ENCODE peak calls at places on chromosomes 12 and 14, in eight cellular contexts. H is brain microvascular endothelial cell, T is endodermal cell, K is tibial nerve, Q is testis, X is kidney, M is coronary artery, W is pancreas. Z is an unnamed sample.

GRCh38 chr12:117967043-117967442 is 1.7 kb downstream of the KSR2 start:
- DNase-seq in H (no peak), T (peak), K (no peak), Q (no peak), X (no peak), M (no peak), W (no peak), Z (no peak)

GRCh38 chr14:90399541-90400444 is 3.0 kb downstream of the CALM1 start:
- DNase-seq in H (peak), T (peak), K (peak), Q (peak), X (peak), M (peak), W (peak), Z (peak)

GRCh38 chr12:88921890-88922532 is 341.7 kb upstream of the KITLG start:
- DNase-seq in H (no peak), T (peak), K (no peak), Q (no peak), X (no peak), M (no peak), W (no peak), Z (no peak)

GRCh38 chr12:2675776-2676175 is 119.0 kb upstream of the FKBP4 start:
- DNase-seq in H (no peak), T (peak), K (no peak), Q (no peak), X (no peak), M (no peak), W (no peak), Z (no peak)

GRCh38 chr14:75993567-75994041 is 8.0 kb downstream of the IFT43 start:
- DNase-seq in H (no peak), T (peak), K (no peak), Q (no peak), X (no peak), M (no peak), W (no peak), Z (no peak)

GRCh38 chr12:71465794-71466193 is 26.2 kb downstream of the LGR5 start:
- DNase-seq in H (no peak), T (no peak), K (no peak), Q (no peak), X (no peak), M (no peak), W (no peak), Z (no peak)

GRCh38 chr14:80930836-80931389 is 10.6 kb downstream of the CEP128 start:
- DNase-seq in H (peak), T (no peak), K (no peak), Q (no peak), X (no peak), M (no peak), W (no peak), Z (no peak)

GRCh38 chr12:126219654-126220279 is 1154.5 kb downstream of the AACS start:
- DNase-seq in H (no peak), T (no peak), K (no peak), Q (no peak), X (no peak), M (no peak), W (no peak), Z (no peak)

GRCh38 chr14:102654298-102654697 is 61.8 kb downstream of the RCOR1 start:
- DNase-seq in H (no peak), T (no peak), K (no peak), Q (no peak), X (no peak), M (no peak), W (no peak), Z (no peak)

GRCh38 chr12:59322473-59322872 is 273.4 kb upstream of the SLC16A7 start:
- DNase-seq in H (no peak), T (peak), K (no peak), Q (peak), X (no peak), M (no peak), W (no peak), Z (no peak)

GRCh38 chr12:11581179-11581755 is 68.2 kb upstream of the ETV6 start:
- DNase-seq in H (peak), T (peak), K (peak), Q (peak), X (no peak), M (no peak), W (peak), Z (peak)

GRCh38 chr14:98138666-98139065 is 1133.3 kb downstream of the BCL11B start:
- DNase-seq in H (no peak), T (peak), K (no peak), Q (peak), X (no peak), M (no peak), W (no peak), Z (no peak)

GRCh38 chr14:39268393-39268792 is 34.7 kb downstream of the MIA2 start:
- DNase-seq in H (no peak), T (no peak), K (no peak), Q (no peak), X (no peak), M (no peak), W (no peak), Z (no peak)

GRCh38 chr14:64536488-64537245 is 3.9 kb upstream of the HSPA2 start:
- DNase-seq in H (no peak), T (peak), K (no peak), Q (no peak), X (no peak), M (no peak), W (no peak), Z (no peak)

GRCh38 chr12:27226319-27226984 is 17.6 kb upstream of the STK38L start:
- DNase-seq in H (no peak), T (no peak), K (no peak), Q (no peak), X (no peak), M (no peak), W (no peak), Z (peak)

GRCh38 chr12:13425766-13426165 is 229.2 kb downstream of the EMP1 start:
- DNase-seq in H (peak), T (peak), K (no peak), Q (no peak), X (no peak), M (no peak), W (no peak), Z (no peak)

GRCh38 chr14:99602054-99602787 is 1.8 kb downstream of the CCDC85C start:
- DNase-seq in H (no peak), T (no peak), K (no peak), Q (peak), X (no peak), M (no peak), W (peak), Z (no peak)

GRCh38 chr12:83826112-83826511 is 1086.5 kb downstream of the SLC6A15 start:
- DNase-seq in H (peak), T (peak), K (no peak), Q (peak), X (no peak), M (no peak), W (no peak), Z (no peak)

GRCh38 chr12:2797721-2798418 is 3.1 kb downstream of the FKBP4 start:
- DNase-seq in H (no peak), T (no peak), K (no peak), Q (peak), X (no peak), M (no peak), W (peak), Z (no peak)

GRCh38 chr12:15556411-15556810 is 232.8 kb downstream of the EPS8 start:
- DNase-seq in H (no peak), T (no peak), K (no peak), Q (no peak), X (no peak), M (no peak), W (no peak), Z (no peak)

GRCh38 chr12:87931764-87932163 is 97.4 kb downstream of the C12orf50 start:
- DNase-seq in H (peak), T (no peak), K (no peak), Q (no peak), X (no peak), M (no peak), W (no peak), Z (no peak)

GRCh38 chr14:56945291-56945690 is 135.0 kb upstream of the OTX2 start:
- DNase-seq in H (no peak), T (no peak), K (no peak), Q (no peak), X (no peak), M (no peak), W (no peak), Z (no peak)

GRCh38 chr12:32399373-32400113 is at the start of gene FGD4:
- DNase-seq in H (peak), T (peak), K (peak), Q (peak), X (peak), M (peak), W (peak), Z (peak)

GRCh38 chr12:113040722-113041168 is 15.8 kb upstream of the DTX1 start:
- DNase-seq in H (peak), T (no peak), K (peak), Q (peak), X (peak), M (peak), W (peak), Z (no peak)

GRCh38 chr12:105279460-105280056 is 43.6 kb upstream of the APPL2 start:
- DNase-seq in H (peak), T (peak), K (no peak), Q (no peak), X (no peak), M (no peak), W (peak), Z (no peak)

GRCh38 chr12:127179199-127179598 is 1087.8 kb upstream of the TMEM132C start:
- DNase-seq in H (no peak), T (no peak), K (no peak), Q (no peak), X (no peak), M (no peak), W (no peak), Z (no peak)

GRCh38 chr12:72869025-72869424 is 596.9 kb downstream of the TRHDE start:
- DNase-seq in H (no peak), T (no peak), K (no peak), Q (no peak), X (no peak), M (no peak), W (peak), Z (no peak)

GRCh38 chr14:76781648-76782051 is 20.4 kb downstream of the VASH1 start:
- DNase-seq in H (no peak), T (peak), K (no peak), Q (no peak), X (no peak), M (no peak), W (no peak), Z (no peak)

GRCh38 chr12:119024226-119024810 is 43.0 kb downstream of the SRRM4 start:
- DNase-seq in H (no peak), T (no peak), K (no peak), Q (no peak), X (no peak), M (no peak), W (no peak), Z (no peak)

GRCh38 chr14:88667555-88668273 is 104.9 kb downstream of the ZC3H14 start:
- DNase-seq in H (peak), T (peak), K (no peak), Q (peak), X (no peak), M (no peak), W (peak), Z (no peak)
- H3K27ac ChIP-seq in H (no peak), T (no peak), K (no peak), Q (no peak), X (no peak), M (no peak), W (no peak), Z (peak)

DNA sequence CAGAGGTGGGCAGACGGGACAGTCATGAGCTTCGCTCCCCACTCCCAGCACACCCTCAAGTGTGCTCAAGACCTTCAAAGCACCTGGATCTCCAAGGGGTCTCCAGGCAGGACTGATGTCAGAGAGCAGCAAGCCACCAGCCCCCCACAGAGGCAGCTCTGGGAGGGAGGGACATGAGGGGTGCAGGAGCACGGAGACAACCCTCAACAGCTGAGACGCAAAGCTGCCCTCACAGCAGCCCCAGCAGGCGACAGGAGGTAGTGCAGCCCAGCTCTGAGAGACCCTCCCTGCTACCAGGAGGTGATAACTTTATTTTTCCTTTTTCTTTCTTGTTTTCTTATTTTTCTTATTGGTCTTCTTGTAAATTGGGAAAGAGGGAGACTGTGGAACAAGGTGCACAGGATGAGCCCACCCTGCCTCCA is 17.9 kb downstream of the SIVA1 start:
- DNase-seq in H (no peak), T (peak), K (no peak), Q (no peak), X (no peak), M (no peak), W (no peak), Z (no peak)
- TF ChIP-seq CTCF in H (peak), T (peak), K (peak), Q (peak), X (peak), M (no peak), W (no peak), Z (peak)

GRCh38 chr12:45986646-45987338 is 3.6 kb downstream of the SCAF11 start:
- DNase-seq in H (no peak), T (peak), K (no peak), Q (no peak), X (no peak), M (no peak), W (no peak), Z (no peak)

GRCh38 chr12:45989277-45989856 is 1.0 kb downstream of the SCAF11 start:
- DNase-seq in H (no peak), T (no peak), K (no peak), Q (no peak), X (no peak), M (no peak), W (no peak), Z (no peak)

GRCh38 chr12:45988259-45988658 is 2.1 kb downstream of the SCAF11 start:
- DNase-seq in H (peak), T (no peak), K (no peak), Q (no peak), X (no peak), M (no peak), W (no peak), Z (no peak)

GRCh38 chr12:45989857-45990467 is 412 bp downstream of the SCAF11 start:
- DNase-seq in H (peak), T (peak), K (peak), Q (peak), X (peak), M (peak), W (peak), Z (peak)

DNA sequence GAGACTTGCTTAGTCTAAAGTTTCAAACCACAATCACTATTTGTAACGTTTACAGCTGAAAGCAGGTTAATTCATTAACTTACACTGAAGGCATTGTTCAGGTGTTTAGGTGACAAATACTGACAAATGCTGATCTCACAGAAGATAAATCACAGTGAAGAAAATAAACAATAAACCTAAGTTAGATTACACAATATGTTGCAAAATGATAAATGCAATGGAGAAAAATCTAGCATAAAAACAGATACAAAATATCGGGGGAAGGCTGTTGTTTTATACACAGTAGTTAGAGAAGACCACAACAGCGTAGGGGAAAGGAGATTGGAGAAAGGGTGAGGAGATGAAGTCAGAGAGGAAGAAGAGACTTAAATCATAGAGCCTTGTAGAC is 3.0 kb downstream of the SCAF11 start:
- DNase-seq in H (no peak), T (no peak), K (no peak), Q (no peak), X (no peak), M (no peak), W (no peak), Z (no peak)
- H3K4me3 ChIP-seq in H (no peak), T (peak), K (no peak), Q (no peak), X (no peak), M (peak), W (no peak), Z (no peak)

GRCh38 chr12:6279256-6279628 is 31.2 kb upstream of the PLEKHG6 start:
- DNase-seq in H (no peak), T (peak), K (no peak), Q (no peak), X (peak), M (no peak), W (no peak), Z (no peak)
- H3K27ac ChIP-seq in H (no peak), T (no peak), K (no peak), Q (peak), X (peak), M (peak), W (peak), Z (peak)

GRCh38 chr14:104795468-104795780 is at the start of gene AKT1:
- DNase-seq in H (no peak), T (no peak), K (no peak), Q (no peak), X (no peak), M (no peak), W (no peak), Z (no peak)

GRCh38 chr14:104793703-104793959 is 1.9 kb downstream of the AKT1 start:
- DNase-seq in H (no peak), T (no peak), K (no peak), Q (no peak), X (no peak), M (no peak), W (no peak), Z (no peak)

GRCh38 chr14:104794099-104794498 is 1.4 kb downstream of the AKT1 start:
- DNase-seq in H (peak), T (peak), K (no peak), Q (peak), X (no peak), M (no peak), W (peak), Z (no peak)

GRCh38 chr14:104795781-104796681 is 483 bp upstream of the AKT1 start:
- DNase-seq in H (no peak), T (peak), K (peak), Q (peak), X (no peak), M (no peak), W (no peak), Z (no peak)

DNA sequence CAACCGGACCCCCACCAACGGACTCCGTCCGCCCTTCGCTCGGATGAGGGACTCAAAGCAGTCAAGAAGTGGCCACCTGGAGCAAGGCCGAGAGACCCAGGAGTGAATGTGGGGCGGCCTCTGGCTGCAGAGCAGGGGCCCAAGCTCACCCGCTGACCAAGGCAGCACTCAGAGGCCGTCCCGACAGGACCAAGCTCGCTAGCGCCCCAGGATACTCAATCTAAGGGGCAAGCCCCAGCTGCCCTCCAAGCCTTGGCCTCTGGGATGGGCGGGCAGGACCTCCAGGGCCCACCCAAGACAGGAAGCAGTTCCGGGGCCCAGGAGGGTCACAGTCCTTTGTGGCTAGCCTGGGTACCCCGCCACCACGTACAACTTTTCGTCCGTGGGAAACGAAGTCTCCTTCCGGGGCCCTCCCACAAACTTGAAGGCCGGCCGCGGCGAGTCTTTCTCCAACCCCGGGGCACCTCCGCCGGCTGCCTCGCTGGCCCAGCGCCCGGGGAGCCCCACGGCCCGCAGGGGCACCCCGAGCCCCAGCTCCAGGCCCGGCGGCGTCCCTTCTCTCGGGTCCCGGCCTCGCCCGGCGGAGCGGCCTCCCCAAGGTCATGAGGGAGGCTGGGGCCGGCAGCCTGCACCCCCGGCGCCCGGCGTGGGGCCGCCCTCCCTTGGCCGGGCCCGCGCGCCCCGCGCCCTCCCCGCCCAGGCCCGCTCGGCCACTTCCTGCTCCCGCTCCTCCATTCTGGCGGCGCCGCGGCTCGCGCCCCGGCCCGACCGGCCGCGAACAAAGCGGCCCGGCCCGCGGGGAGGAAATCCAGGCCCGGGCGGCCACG is 694 bp downstream of the AKT1 start:
- DNase-seq in H (no peak), T (peak), K (no peak), Q (peak), X (no peak), M (no peak), W (no peak), Z (no peak)
- TF ChIP-seq CTCF in H (peak), T (no peak), K (no peak), Q (no peak), X (no peak), M (no peak), W (no peak), Z (no peak)

GRCh38 chr12:30754383-30754749 is 385 bp downstream of the CAPRIN2 start:
- DNase-seq in H (peak), T (no peak), K (no peak), Q (no peak), X (peak), M (no peak), W (no peak), Z (no peak)

GRCh38 chr12:30753761-30754382 is 879 bp downstream of the CAPRIN2 start:
- DNase-seq in H (peak), T (no peak), K (no peak), Q (no peak), X (no peak), M (no peak), W (no peak), Z (no peak)

GRCh38 chr12:30754750-30755394 is at the start of gene CAPRIN2:
- DNase-seq in H (peak), T (peak), K (peak), Q (peak), X (peak), M (peak), W (peak), Z (peak)

GRCh38 chr12:30752255-30752654 is 2.5 kb downstream of the CAPRIN2 start:
- DNase-seq in H (no peak), T (no peak), K (no peak), Q (no peak), X (no peak), M (no peak), W (no peak), Z (no peak)

DNA sequence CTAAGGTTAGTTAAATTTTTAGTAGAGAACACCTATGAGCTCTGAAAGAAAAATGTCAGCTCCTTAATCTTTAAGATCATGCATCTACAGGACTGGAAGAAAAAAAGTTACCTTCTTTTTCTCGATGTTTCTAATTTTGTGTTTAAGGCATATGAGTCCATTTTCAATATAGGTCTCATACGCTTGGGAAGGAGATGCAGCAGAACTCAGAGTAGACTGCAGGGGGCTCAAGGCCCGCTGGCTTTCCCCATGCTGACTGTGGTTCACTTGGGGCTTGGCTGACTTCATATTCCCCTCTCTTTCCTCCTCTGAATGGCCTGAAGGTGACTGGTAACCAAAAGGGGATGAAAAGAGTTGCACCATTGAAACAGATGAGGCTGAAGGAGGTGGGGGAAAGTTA is 1.5 kb downstream of the CAPRIN2 start:
- DNase-seq in H (peak), T (peak), K (no peak), Q (no peak), X (no peak), M (no peak), W (no peak), Z (no peak)
- H3K4me3 ChIP-seq in H (peak), T (peak), K (no peak), Q (no peak), X (no peak), M (peak), W (no peak), Z (no peak)

Z was measured in breast epithelium.